ENCODE peak calls at places on chromosome 4, in ten cellular contexts. T is HFFc6, R is HL-60, W is fibroblast of the aortic adventitia, B is heart right ventricle, H is uterus, Z is SK-N-SH, A is ovary, U is GM10248, Y is brain microvascular endothelial cell. D is an unnamed sample.

GRCh38 chr4:102868153-102868781 is 525 bp upstream of the CISD2 start:
- DNase-seq in R (peak; percentile 22), B (no peak), A (peak; percentile 58), W (no peak), Z (no peak), U (no peak), T (no peak), H (peak; percentile 24), Y (no peak), D (no peak)

GRCh38 chr4:3310301-3311094 is 17.7 kb downstream of the RGS12 start:
- DNase-seq in R (no peak), W (no peak), T (no peak), B (no peak), Z (no peak), H (no peak), A (no peak), U (no peak), Y (no peak), D (no peak)

GRCh38 chr4:36676139-36677050 is 395.0 kb downstream of the DTHD1 start:
- DNase-seq in Z (no peak), A (no peak), Y (no peak), B (no peak), U (no peak), T (no peak), W (no peak), R (no peak), H (no peak), D (no peak)

GRCh38 chr4:86685401-86685800 is 91.3 kb downstream of the PTPN13 start:
- DNase-seq in H (no peak), A (no peak), Y (peak; percentile 47), B (no peak), R (no peak), T (peak; percentile 41), Z (peak; percentile 5), W (peak; percentile 79), U (no peak), D (peak; percentile 23)

GRCh38 chr4:94506822-94507221 is 55.1 kb downstream of the PDLIM5 start:
- DNase-seq in W (no peak), B (no peak), H (no peak), U (no peak), T (no peak), Y (no peak), R (no peak), A (no peak), Z (no peak), D (no peak)

GRCh38 chr4:8888856-8889255 is 17.2 kb upstream of the HMX1 start:
- DNase-seq in T (no peak), W (no peak), R (no peak), B (no peak), Z (no peak), U (no peak), A (no peak), H (no peak), Y (no peak), D (no peak)

GRCh38 chr4:23369331-23369730 is 520.5 kb downstream of the PPARGC1A start:
- DNase-seq in T (no peak), U (no peak), A (no peak), H (no peak), Y (no peak), W (no peak), B (peak; percentile 39), R (no peak), Z (no peak), D (no peak)

GRCh38 chr4:84379881-84380618 is 119.0 kb downstream of the NKX6-1 start:
- DNase-seq in R (no peak), Z (no peak), H (no peak), A (no peak), T (no peak), W (peak; percentile 56), Y (peak; percentile 47), B (no peak), U (no peak), D (no peak)

GRCh38 chr4:74932832-74933561 is at the start of gene PARM1:
- DNase-seq in Z (peak; percentile 58), H (peak; percentile 85), B (peak; percentile 90), W (peak; percentile 60), R (peak; percentile 20), A (peak; percentile 84), T (peak; percentile 53), Y (peak; percentile 82), U (peak; percentile 86), D (peak; percentile 25)

GRCh38 chr4:81946996-81947395 is 426.8 kb downstream of the HNRNPD start:
- DNase-seq in Y (no peak), W (no peak), H (no peak), R (no peak), T (no peak), Z (no peak), A (no peak), B (no peak), U (no peak), D (no peak)

GRCh38 chr4:73034896-73035295 is 34.6 kb downstream of the COX18 start:
- DNase-seq in U (no peak), Z (no peak), R (no peak), W (no peak), B (no peak), T (no peak), Y (no peak), H (no peak), A (no peak), D (no peak)

GRCh38 chr4:174318829-174319764 is 35.4 kb downstream of the CEP44 start:
- DNase-seq in H (no peak), B (no peak), Y (no peak), Z (peak; percentile 34), R (no peak), A (no peak), T (peak; percentile 35), W (peak; percentile 73), U (peak; percentile 20), D (no peak)

GRCh38 chr4:119664168-119664907 is 35.7 kb upstream of the PDE5A start:
- DNase-seq in B (no peak), Y (no peak), H (no peak), Z (no peak), R (no peak), W (no peak), U (no peak), T (no peak), A (no peak), D (no peak)
- TF ChIP-seq CTCF in B (no peak), Y (no peak), H (no peak), Z (no peak), R (no peak), W (no peak), U (no peak), T (no peak), A (no peak), D (no peak)

GRCh38 chr4:184506527-184507121 is 32.3 kb upstream of the IRF2 start:
- DNase-seq in R (peak; percentile 15), H (no peak), Y (no peak), U (peak; percentile 73), T (no peak), Z (peak; percentile 47), W (no peak), A (no peak), B (no peak), D (no peak)
- TF ChIP-seq CTCF in R (no peak), H (no peak), Y (peak; percentile 43), U (no peak), T (peak; percentile 49), Z (peak; percentile 17), W (peak; percentile 33), A (no peak), B (no peak), D (no peak)

GRCh38 chr4:88295656-88296055 is 11.3 kb upstream of the PPM1K start:
- DNase-seq in T (no peak), B (no peak), A (no peak), R (no peak), Y (no peak), U (no peak), W (no peak), H (no peak), Z (no peak), D (no peak)

GRCh38 chr4:88297725-88298453 is 13.5 kb upstream of the PPM1K start:
- DNase-seq in W (no peak), A (no peak), T (no peak), U (no peak), Y (no peak), R (no peak), B (no peak), Z (no peak), H (no peak), D (no peak)

GRCh38 chr4:88296413-88297052 is 12.2 kb upstream of the PPM1K start:
- DNase-seq in A (no peak), R (no peak), W (no peak), T (no peak), Z (no peak), B (no peak), Y (no peak), U (no peak), H (no peak), D (no peak)

GRCh38 chr4:88297131-88297530 is 12.8 kb upstream of the PPM1K start:
- DNase-seq in R (no peak), Y (no peak), Z (no peak), A (no peak), H (no peak), W (no peak), U (no peak), B (no peak), T (no peak), D (no peak)
- TF ChIP-seq CTCF in R (no peak), Y (no peak), Z (no peak), A (no peak), H (no peak), W (no peak), U (no peak), B (no peak), T (no peak), D (no peak)

GRCh38 chr4:55435136-55435535 is 39.4 kb downstream of the TMEM165 start:
- DNase-seq in B (no peak), Z (no peak), A (no peak), T (peak; percentile 47), R (no peak), U (no peak), W (peak; percentile 51), Y (no peak), H (no peak), D (no peak)
- TF ChIP-seq CTCF in B (no peak), Z (peak; percentile 49), A (no peak), T (peak; percentile 71), R (no peak), U (peak; percentile 7), W (peak; percentile 24), Y (peak; percentile 50), H (no peak), D (peak; percentile 29)

GRCh38 chr4:1345905-1346780 is 865 bp upstream of the UVSSA start:
- DNase-seq in T (peak; percentile 23), B (peak; percentile 57), A (peak; percentile 72), U (peak; percentile 57), H (peak; percentile 59), Y (peak; percentile 40), Z (peak; percentile 85), W (peak; percentile 29), R (peak; percentile 28), D (no peak)
- TF ChIP-seq CTCF in T (no peak), B (no peak), A (no peak), U (peak; percentile 4), H (no peak), Y (no peak), Z (peak; percentile 46), W (no peak), R (no peak), D (no peak)

DNA sequence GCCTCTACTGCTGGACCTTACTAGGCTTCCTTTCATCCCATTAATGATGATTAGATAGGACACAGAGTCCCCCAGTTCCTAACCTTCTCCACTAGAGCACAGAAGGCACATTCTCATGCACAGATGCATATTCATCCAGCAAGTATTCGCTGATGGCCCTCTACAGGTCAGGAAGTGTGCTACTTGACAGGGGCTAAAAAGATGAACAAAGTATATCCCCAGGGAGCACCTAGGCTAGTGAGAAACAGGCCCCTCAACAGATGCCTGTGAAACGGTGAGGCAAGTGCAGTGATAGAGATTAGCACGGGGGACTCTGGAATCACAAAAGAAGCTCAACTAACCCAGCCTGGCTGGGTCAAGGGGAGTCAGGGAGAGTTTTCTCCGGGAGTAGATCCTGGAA is 95.8 kb downstream of the MGST2 start:
- DNase-seq in A (no peak), W (no peak), Z (peak; percentile 32), Y (peak; percentile 28), H (no peak), T (peak; percentile 57), B (no peak), R (no peak), U (no peak), D (no peak)
- TF ChIP-seq CTCF in A (no peak), W (peak; percentile 18), Z (peak; percentile 45), Y (peak; percentile 68), H (no peak), T (peak; percentile 65), B (peak; percentile 11), R (no peak), U (no peak), D (peak; percentile 8)

D was measured in AG09319.